ENCODE peak calls at places on chromosomes 1 and 21, in nine cellular contexts. One of them, this sample, is unnamed.

GRCh38 chr1:96073100-96073499 is 648.5 kb upstream of the PTBP2 start:
- DNase-seq in EH: no peak
- DNase-seq in NCI-H1417: no peak
- DNase-seq in effector CD4-positive, alpha-beta T cell: no peak
- DNase-seq in NCI-H1105 treated with DMSO at 0.1 percent for 48 hours: no peak
- DNase-seq in SK-N-DZ: no peak
- DNase-seq in HTR-8/SVneo: no peak
- DNase-seq in T-helper 1 cell: no peak
- DNase-seq in epithelial cell of esophagus: no peak
- DNase-seq in this sample: no peak

GRCh38 chr1:95371666-95372320 is 137.8 kb downstream of the RWDD3 start:
- DNase-seq in EH: no peak
- DNase-seq in NCI-H1417: peak
- DNase-seq in effector CD4-positive, alpha-beta T cell: no peak
- DNase-seq in NCI-H1105 treated with DMSO at 0.1 percent for 48 hours: peak
- DNase-seq in SK-N-DZ: no peak
- DNase-seq in HTR-8/SVneo: no peak
- DNase-seq in T-helper 1 cell: no peak
- DNase-seq in epithelial cell of esophagus: no peak
- DNase-seq in this sample: no peak

GRCh38 chr1:218401896-218402770 is 57.0 kb downstream of the TGFB2 start:
- DNase-seq in EH: no peak
- DNase-seq in NCI-H1417: peak
- DNase-seq in effector CD4-positive, alpha-beta T cell: no peak
- DNase-seq in NCI-H1105 treated with DMSO at 0.1 percent for 48 hours: peak
- DNase-seq in SK-N-DZ: no peak
- DNase-seq in HTR-8/SVneo: no peak
- DNase-seq in T-helper 1 cell: no peak
- DNase-seq in epithelial cell of esophagus: no peak
- DNase-seq in this sample: no peak

GRCh38 chr1:54188291-54188690 is 11.5 kb downstream of the CYB5RL start:
- DNase-seq in EH: peak
- DNase-seq in NCI-H1417: no peak
- DNase-seq in effector CD4-positive, alpha-beta T cell: no peak
- DNase-seq in NCI-H1105 treated with DMSO at 0.1 percent for 48 hours: no peak
- DNase-seq in SK-N-DZ: no peak
- DNase-seq in HTR-8/SVneo: no peak
- DNase-seq in T-helper 1 cell: no peak
- DNase-seq in epithelial cell of esophagus: no peak
- DNase-seq in this sample: no peak

GRCh38 chr1:38115682-38116187 is 69.1 kb upstream of the POU3F1 start:
- DNase-seq in EH: no peak
- DNase-seq in NCI-H1417: no peak
- DNase-seq in effector CD4-positive, alpha-beta T cell: no peak
- DNase-seq in NCI-H1105 treated with DMSO at 0.1 percent for 48 hours: no peak
- DNase-seq in SK-N-DZ: no peak
- DNase-seq in HTR-8/SVneo: no peak
- DNase-seq in T-helper 1 cell: no peak
- DNase-seq in epithelial cell of esophagus: no peak
- DNase-seq in this sample: no peak

GRCh38 chr1:66446261-66447001 is 87.5 kb upstream of the SGIP1 start:
- DNase-seq in EH: peak
- DNase-seq in NCI-H1417: peak
- DNase-seq in effector CD4-positive, alpha-beta T cell: peak
- DNase-seq in NCI-H1105 treated with DMSO at 0.1 percent for 48 hours: peak
- DNase-seq in SK-N-DZ: peak
- DNase-seq in HTR-8/SVneo: peak
- DNase-seq in T-helper 1 cell: no peak
- DNase-seq in epithelial cell of esophagus: peak
- DNase-seq in this sample: no peak

GRCh38 chr1:102902045-102902444 is 206.3 kb downstream of the COL11A1 start:
- DNase-seq in EH: peak
- DNase-seq in NCI-H1417: no peak
- DNase-seq in effector CD4-positive, alpha-beta T cell: no peak
- DNase-seq in NCI-H1105 treated with DMSO at 0.1 percent for 48 hours: no peak
- DNase-seq in SK-N-DZ: no peak
- DNase-seq in HTR-8/SVneo: no peak
- DNase-seq in T-helper 1 cell: no peak
- DNase-seq in epithelial cell of esophagus: peak
- DNase-seq in this sample: no peak

GRCh38 chr21:43312751-43313169 is 114.2 kb downstream of the SIK1 start:
- DNase-seq in EH: no peak
- DNase-seq in NCI-H1417: peak
- DNase-seq in effector CD4-positive, alpha-beta T cell: no peak
- DNase-seq in NCI-H1105 treated with DMSO at 0.1 percent for 48 hours: no peak
- DNase-seq in SK-N-DZ: no peak
- DNase-seq in HTR-8/SVneo: no peak
- DNase-seq in T-helper 1 cell: no peak
- DNase-seq in epithelial cell of esophagus: no peak
- DNase-seq in this sample: no peak

GRCh38 chr1:12095822-12096263 is 32.7 kb downstream of the TNFRSF8 start:
- DNase-seq in EH: peak
- DNase-seq in NCI-H1417: no peak
- DNase-seq in effector CD4-positive, alpha-beta T cell: no peak
- DNase-seq in NCI-H1105 treated with DMSO at 0.1 percent for 48 hours: no peak
- DNase-seq in SK-N-DZ: no peak
- DNase-seq in HTR-8/SVneo: no peak
- DNase-seq in T-helper 1 cell: no peak
- DNase-seq in epithelial cell of esophagus: no peak
- DNase-seq in this sample: no peak

GRCh38 chr1:53511933-53512806 is 53.0 kb downstream of the DMRTB1 start:
- DNase-seq in EH: peak
- DNase-seq in NCI-H1417: peak
- DNase-seq in effector CD4-positive, alpha-beta T cell: no peak
- DNase-seq in NCI-H1105 treated with DMSO at 0.1 percent for 48 hours: peak
- DNase-seq in SK-N-DZ: no peak
- DNase-seq in HTR-8/SVneo: no peak
- DNase-seq in T-helper 1 cell: no peak
- DNase-seq in epithelial cell of esophagus: peak
- DNase-seq in this sample: no peak

GRCh38 chr1:70586046-70586445 is 175.0 kb downstream of the CTH start:
- DNase-seq in EH: no peak
- DNase-seq in NCI-H1417: no peak
- DNase-seq in effector CD4-positive, alpha-beta T cell: no peak
- DNase-seq in NCI-H1105 treated with DMSO at 0.1 percent for 48 hours: no peak
- DNase-seq in SK-N-DZ: no peak
- DNase-seq in HTR-8/SVneo: no peak
- DNase-seq in T-helper 1 cell: no peak
- DNase-seq in epithelial cell of esophagus: no peak
- DNase-seq in this sample: no peak

GRCh38 chr1:55352080-55352800 is 137.1 kb upstream of the USP24 start:
- DNase-seq in EH: no peak
- DNase-seq in NCI-H1417: no peak
- DNase-seq in effector CD4-positive, alpha-beta T cell: no peak
- DNase-seq in NCI-H1105 treated with DMSO at 0.1 percent for 48 hours: no peak
- DNase-seq in SK-N-DZ: no peak
- DNase-seq in HTR-8/SVneo: no peak
- DNase-seq in T-helper 1 cell: no peak
- DNase-seq in epithelial cell of esophagus: no peak
- DNase-seq in this sample: no peak

GRCh38 chr1:44822131-44822701 is 13.9 kb downstream of the BTBD19 start:
- DNase-seq in EH: no peak
- DNase-seq in NCI-H1417: no peak
- DNase-seq in effector CD4-positive, alpha-beta T cell: no peak
- DNase-seq in NCI-H1105 treated with DMSO at 0.1 percent for 48 hours: no peak
- DNase-seq in SK-N-DZ: no peak
- DNase-seq in HTR-8/SVneo: no peak
- DNase-seq in T-helper 1 cell: no peak
- DNase-seq in epithelial cell of esophagus: no peak
- DNase-seq in this sample: no peak

GRCh38 chr1:39269791-39270342 is 65.4 kb downstream of the MACF1 start:
- DNase-seq in EH: peak
- DNase-seq in NCI-H1417: peak
- DNase-seq in effector CD4-positive, alpha-beta T cell: no peak
- DNase-seq in NCI-H1105 treated with DMSO at 0.1 percent for 48 hours: no peak
- DNase-seq in SK-N-DZ: peak
- DNase-seq in HTR-8/SVneo: no peak
- DNase-seq in T-helper 1 cell: no peak
- DNase-seq in epithelial cell of esophagus: peak
- DNase-seq in this sample: no peak

GRCh38 chr1:51842255-51842654 is 36.3 kb downstream of the NRDC start:
- DNase-seq in EH: peak
- DNase-seq in NCI-H1417: peak
- DNase-seq in effector CD4-positive, alpha-beta T cell: no peak
- DNase-seq in NCI-H1105 treated with DMSO at 0.1 percent for 48 hours: peak
- DNase-seq in SK-N-DZ: no peak
- DNase-seq in HTR-8/SVneo: no peak
- DNase-seq in T-helper 1 cell: no peak
- DNase-seq in epithelial cell of esophagus: no peak
- DNase-seq in this sample: no peak

GRCh38 chr21:46431448-46431847 is 27.2 kb upstream of the DIP2A start:
- DNase-seq in EH: no peak
- DNase-seq in NCI-H1417: no peak
- DNase-seq in effector CD4-positive, alpha-beta T cell: no peak
- DNase-seq in NCI-H1105 treated with DMSO at 0.1 percent for 48 hours: no peak
- DNase-seq in SK-N-DZ: no peak
- DNase-seq in HTR-8/SVneo: no peak
- DNase-seq in T-helper 1 cell: no peak
- DNase-seq in epithelial cell of esophagus: no peak
- DNase-seq in this sample: no peak

GRCh38 chr21:43900078-43900385 is 35.0 kb downstream of the AGPAT3 start:
- DNase-seq in EH: no peak
- DNase-seq in NCI-H1417: no peak
- DNase-seq in effector CD4-positive, alpha-beta T cell: no peak
- DNase-seq in NCI-H1105 treated with DMSO at 0.1 percent for 48 hours: no peak
- DNase-seq in SK-N-DZ: no peak
- DNase-seq in HTR-8/SVneo: no peak
- DNase-seq in T-helper 1 cell: no peak
- DNase-seq in epithelial cell of esophagus: no peak
- DNase-seq in this sample: no peak

GRCh38 chr1:41469706-41470105 is 14.8 kb downstream of the EDN2 start:
- DNase-seq in EH: no peak
- DNase-seq in NCI-H1417: no peak
- DNase-seq in effector CD4-positive, alpha-beta T cell: no peak
- DNase-seq in NCI-H1105 treated with DMSO at 0.1 percent for 48 hours: no peak
- DNase-seq in SK-N-DZ: no peak
- DNase-seq in HTR-8/SVneo: no peak
- DNase-seq in T-helper 1 cell: no peak
- DNase-seq in epithelial cell of esophagus: no peak
- DNase-seq in this sample: no peak

GRCh38 chr21:42554251-42554937 is 40.7 kb downstream of the SLC37A1 start:
- DNase-seq in EH: no peak
- DNase-seq in NCI-H1417: no peak
- DNase-seq in effector CD4-positive, alpha-beta T cell: no peak
- DNase-seq in NCI-H1105 treated with DMSO at 0.1 percent for 48 hours: no peak
- DNase-seq in SK-N-DZ: no peak
- DNase-seq in HTR-8/SVneo: no peak
- DNase-seq in T-helper 1 cell: no peak
- DNase-seq in epithelial cell of esophagus: no peak
- DNase-seq in this sample: no peak

GRCh38 chr1:50099654-50100053 is 9.1 kb upstream of the ELAVL4 start:
- DNase-seq in EH: no peak
- DNase-seq in NCI-H1417: no peak
- DNase-seq in effector CD4-positive, alpha-beta T cell: no peak
- DNase-seq in NCI-H1105 treated with DMSO at 0.1 percent for 48 hours: no peak
- DNase-seq in SK-N-DZ: no peak
- DNase-seq in HTR-8/SVneo: no peak
- DNase-seq in T-helper 1 cell: no peak
- DNase-seq in epithelial cell of esophagus: no peak
- DNase-seq in this sample: no peak

GRCh38 chr1:110515896-110516295 is 3.1 kb downstream of the KCNA10 start:
- DNase-seq in EH: no peak
- DNase-seq in NCI-H1417: no peak
- DNase-seq in effector CD4-positive, alpha-beta T cell: no peak
- DNase-seq in NCI-H1105 treated with DMSO at 0.1 percent for 48 hours: no peak
- DNase-seq in SK-N-DZ: no peak
- DNase-seq in HTR-8/SVneo: no peak
- DNase-seq in T-helper 1 cell: no peak
- DNase-seq in epithelial cell of esophagus: peak
- DNase-seq in this sample: no peak

GRCh38 chr1:119675349-119676343 is 27.6 kb upstream of the ZNF697 start:
- DNase-seq in EH: peak
- DNase-seq in NCI-H1417: peak
- DNase-seq in effector CD4-positive, alpha-beta T cell: peak
- DNase-seq in NCI-H1105 treated with DMSO at 0.1 percent for 48 hours: peak
- DNase-seq in SK-N-DZ: peak
- DNase-seq in HTR-8/SVneo: peak
- DNase-seq in T-helper 1 cell: peak
- DNase-seq in epithelial cell of esophagus: peak
- DNase-seq in this sample: peak

GRCh38 chr1:14100916-14101315 is 400.9 kb downstream of the PRDM2 start:
- DNase-seq in EH: no peak
- DNase-seq in NCI-H1417: no peak
- DNase-seq in effector CD4-positive, alpha-beta T cell: no peak
- DNase-seq in NCI-H1105 treated with DMSO at 0.1 percent for 48 hours: no peak
- DNase-seq in SK-N-DZ: no peak
- DNase-seq in HTR-8/SVneo: no peak
- DNase-seq in T-helper 1 cell: no peak
- DNase-seq in epithelial cell of esophagus: no peak
- DNase-seq in this sample: no peak

This sample was measured in keratinocyte.